ENCODE peak calls at places on chromosomes 6 and 20, in six cellular contexts. One of them, this sample, is unnamed.

GRCh38 chr6:21846541-21847451 is 253.2 kb downstream of the SOX4 start:
- DNase-seq in mammary epithelial cell: no peak
- DNase-seq in lower leg skin: no peak
- DNase-seq in AG04450: no peak
- DNase-seq in ovary: no peak
- DNase-seq in BE2C: peak; percentile 24
- DNase-seq in this sample: no peak

GRCh38 chr6:42984924-42985475 is 630 bp downstream of the PPP2R5D start:
- DNase-seq in BE2C: no peak
- DNase-seq in lower leg skin: no peak
- DNase-seq in mammary epithelial cell: no peak
- DNase-seq in ovary: no peak
- DNase-seq in AG04450: no peak
- DNase-seq in this sample: no peak

GRCh38 chr20:40812415-40813212 is 123.6 kb upstream of the MAFB start:
- DNase-seq in mammary epithelial cell: no peak
- DNase-seq in BE2C: no peak
- DNase-seq in ovary: no peak
- DNase-seq in lower leg skin: peak; percentile 68
- DNase-seq in AG04450: no peak
- DNase-seq in this sample: no peak

GRCh38 chr6:108368431-108369030 is 73.7 kb downstream of the AFG1L start:
- DNase-seq in AG04450: no peak
- DNase-seq in ovary: no peak
- DNase-seq in mammary epithelial cell: no peak
- DNase-seq in lower leg skin: no peak
- DNase-seq in BE2C: no peak
- DNase-seq in this sample: no peak

GRCh38 chr6:84350397-84350796 is 123.0 kb upstream of the CEP162 start:
- DNase-seq in lower leg skin: no peak
- DNase-seq in mammary epithelial cell: no peak
- DNase-seq in ovary: no peak
- DNase-seq in AG04450: no peak
- DNase-seq in BE2C: no peak
- DNase-seq in this sample: no peak

GRCh38 chr20:3470208-3470626 is 601 bp upstream of the ATRN start:
- DNase-seq in ovary: no peak
- DNase-seq in lower leg skin: peak; percentile 86
- DNase-seq in BE2C: no peak
- DNase-seq in AG04450: no peak
- DNase-seq in mammary epithelial cell: no peak
- DNase-seq in this sample: no peak

GRCh38 chr20:53926428-53927028 is 143.9 kb downstream of the BCAS1 start:
- DNase-seq in ovary: no peak
- DNase-seq in AG04450: no peak
- DNase-seq in mammary epithelial cell: peak; percentile 99
- DNase-seq in lower leg skin: peak; percentile 82
- DNase-seq in BE2C: no peak
- DNase-seq in this sample: peak; percentile 93

GRCh38 chr6:6379573-6379972 is 59.1 kb upstream of the F13A1 start:
- DNase-seq in BE2C: no peak
- DNase-seq in mammary epithelial cell: no peak
- DNase-seq in lower leg skin: no peak
- DNase-seq in AG04450: no peak
- DNase-seq in ovary: no peak
- DNase-seq in this sample: no peak

GRCh38 chr6:47655719-47656595 is 42.4 kb upstream of the ADGRF4 start:
- DNase-seq in mammary epithelial cell: peak; percentile 87
- DNase-seq in ovary: no peak
- DNase-seq in lower leg skin: no peak
- DNase-seq in AG04450: no peak
- DNase-seq in BE2C: peak; percentile 37
- DNase-seq in this sample: no peak

GRCh38 chr6:37698264-37699137 is 818 bp upstream of the MDGA1 start:
- DNase-seq in AG04450: no peak
- DNase-seq in ovary: peak; percentile 65
- DNase-seq in lower leg skin: peak; percentile 87
- DNase-seq in mammary epithelial cell: peak; percentile 46
- DNase-seq in BE2C: peak; percentile 78
- DNase-seq in this sample: no peak

GRCh38 chr6:152981989-152982767 is 663 bp downstream of the FBXO5 start:
- DNase-seq in mammary epithelial cell: no peak
- DNase-seq in ovary: peak; percentile 71
- DNase-seq in BE2C: peak; percentile 63
- DNase-seq in AG04450: no peak
- DNase-seq in lower leg skin: no peak
- DNase-seq in this sample: no peak

GRCh38 chr6:49327005-49327404 is 136.0 kb downstream of the MMUT start:
- DNase-seq in mammary epithelial cell: no peak
- DNase-seq in BE2C: no peak
- DNase-seq in AG04450: no peak
- DNase-seq in ovary: no peak
- DNase-seq in lower leg skin: no peak
- DNase-seq in this sample: no peak

GRCh38 chr6:148620579-148621298 is 126.1 kb upstream of the UST start:
- DNase-seq in lower leg skin: no peak
- DNase-seq in AG04450: no peak
- DNase-seq in ovary: no peak
- DNase-seq in mammary epithelial cell: no peak
- DNase-seq in BE2C: no peak
- DNase-seq in this sample: peak; percentile 38

GRCh38 chr6:13908955-13909381 is 15.8 kb upstream of the RNF182 start:
- DNase-seq in AG04450: peak; percentile 45
- DNase-seq in BE2C: peak; percentile 44
- DNase-seq in ovary: peak; percentile 14
- DNase-seq in lower leg skin: no peak
- DNase-seq in mammary epithelial cell: peak; percentile 55
- DNase-seq in this sample: peak; percentile 21

GRCh38 chr6:149480502-149481280 is 4.1 kb downstream of the ZC3H12D start:
- DNase-seq in lower leg skin: peak; percentile 72
- DNase-seq in ovary: no peak
- DNase-seq in mammary epithelial cell: no peak
- DNase-seq in AG04450: no peak
- DNase-seq in BE2C: no peak
- DNase-seq in this sample: no peak

GRCh38 chr6:148971027-148971927 is 224.4 kb downstream of the UST start:
- DNase-seq in AG04450: no peak
- DNase-seq in ovary: no peak
- DNase-seq in lower leg skin: no peak
- DNase-seq in BE2C: no peak
- DNase-seq in mammary epithelial cell: no peak
- DNase-seq in this sample: no peak

GRCh38 chr20:41358717-41359116 is 7.9 kb downstream of the EMILIN3 start:
- DNase-seq in ovary: no peak
- DNase-seq in AG04450: no peak
- DNase-seq in mammary epithelial cell: no peak
- DNase-seq in BE2C: no peak
- DNase-seq in lower leg skin: no peak
- DNase-seq in this sample: no peak

GRCh38 chr6:19322691-19323470 is 514.3 kb upstream of the ID4 start:
- DNase-seq in ovary: no peak
- DNase-seq in AG04450: no peak
- DNase-seq in mammary epithelial cell: peak; percentile 26
- DNase-seq in lower leg skin: no peak
- DNase-seq in BE2C: no peak
- DNase-seq in this sample: no peak

GRCh38 chr20:55777641-55778040 is 227.7 kb downstream of the CBLN4 start:
- DNase-seq in AG04450: no peak
- DNase-seq in mammary epithelial cell: no peak
- DNase-seq in lower leg skin: no peak
- DNase-seq in BE2C: no peak
- DNase-seq in ovary: no peak
- DNase-seq in this sample: no peak

GRCh38 chr6:112979830-112980229 is 632.7 kb downstream of the RFPL4B start:
- DNase-seq in AG04450: no peak
- DNase-seq in ovary: no peak
- DNase-seq in lower leg skin: no peak
- DNase-seq in mammary epithelial cell: peak; percentile 1
- DNase-seq in BE2C: peak; percentile 61
- DNase-seq in this sample: no peak

GRCh38 chr6:157054531-157054979 is 268.8 kb downstream of the TMEM242 start:
- DNase-seq in BE2C: no peak
- DNase-seq in lower leg skin: no peak
- DNase-seq in AG04450: no peak
- DNase-seq in mammary epithelial cell: no peak
- DNase-seq in ovary: no peak
- DNase-seq in this sample: peak; percentile 42

DNA sequence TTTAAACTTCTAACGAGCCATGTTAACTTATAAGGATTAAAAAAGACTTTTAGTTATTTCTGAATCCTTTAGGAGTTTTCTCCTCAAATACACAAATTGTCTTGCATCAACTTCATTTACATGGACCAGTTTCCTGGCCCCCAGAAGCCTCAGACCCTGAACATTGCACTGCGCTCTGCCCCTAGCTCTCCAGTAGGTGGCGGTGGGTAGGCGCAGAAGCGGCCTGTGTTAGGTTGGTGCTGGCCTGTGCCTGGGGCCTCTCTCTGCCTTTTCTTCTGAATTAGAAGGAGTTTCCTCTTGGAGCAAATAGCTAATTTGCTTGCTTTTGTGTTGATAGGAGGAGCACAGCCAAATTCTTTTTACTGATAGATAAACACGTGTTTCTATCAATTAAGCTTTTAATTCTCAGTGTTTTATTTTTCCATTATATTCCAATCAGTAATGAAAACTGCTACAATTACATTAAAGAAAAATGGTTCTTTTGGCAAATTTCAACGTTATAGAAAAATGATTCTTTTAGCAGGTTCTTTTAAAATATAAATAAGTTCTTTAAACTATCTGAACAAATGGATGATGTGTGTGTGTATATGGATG is 44.4 kb downstream of the DTD1 start:
- DNase-seq in mammary epithelial cell: peak; percentile 20
- DNase-seq in lower leg skin: peak; percentile 86
- DNase-seq in AG04450: peak; percentile 15
- DNase-seq in BE2C: peak; percentile 82
- DNase-seq in ovary: peak; percentile 76
- DNase-seq in this sample: peak; percentile 10
- TF ChIP-seq CTCF in mammary epithelial cell: peak; percentile 97
- TF ChIP-seq CTCF in lower leg skin: peak; percentile 35
- TF ChIP-seq CTCF in AG04450: peak; percentile 99
- TF ChIP-seq CTCF in BE2C: peak; percentile 97
- TF ChIP-seq CTCF in ovary: peak; percentile 67
- TF ChIP-seq CTCF in this sample: peak; percentile 98

DNA sequence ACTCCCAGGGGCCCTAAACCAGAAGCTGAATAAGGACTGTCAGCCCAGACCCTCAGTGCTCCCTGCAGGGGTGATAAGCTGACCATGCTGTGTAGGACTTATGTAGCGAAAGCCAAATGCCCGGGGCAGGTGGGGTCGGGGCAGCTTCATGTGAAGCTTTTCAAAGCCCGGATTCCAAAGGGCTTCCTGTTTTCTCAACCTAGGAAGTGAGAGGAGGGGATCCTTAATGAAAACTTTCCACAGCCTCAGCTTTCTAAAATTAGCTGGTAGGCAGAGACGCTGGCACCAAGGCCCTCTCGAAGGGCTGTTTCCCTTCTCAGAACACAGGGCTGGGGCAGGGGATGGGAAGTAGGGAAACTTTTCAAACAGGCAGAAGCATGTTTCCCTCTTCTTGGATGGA is 149.0 kb downstream of the NFATC2 start:
- DNase-seq in AG04450: no peak
- DNase-seq in BE2C: no peak
- DNase-seq in mammary epithelial cell: no peak
- DNase-seq in ovary: no peak
- DNase-seq in lower leg skin: no peak
- DNase-seq in this sample: no peak
- H3K4me3 ChIP-seq in AG04450: no peak overlapping the region
- H3K4me3 ChIP-seq in BE2C: no peak overlapping the region
- H3K4me3 ChIP-seq in mammary epithelial cell: no peak overlapping the region
- H3K4me3 ChIP-seq in ovary: no peak overlapping the region
- H3K4me3 ChIP-seq in lower leg skin: no peak overlapping the region
- H3K4me3 ChIP-seq in this sample: no peak overlapping the region

DNA sequence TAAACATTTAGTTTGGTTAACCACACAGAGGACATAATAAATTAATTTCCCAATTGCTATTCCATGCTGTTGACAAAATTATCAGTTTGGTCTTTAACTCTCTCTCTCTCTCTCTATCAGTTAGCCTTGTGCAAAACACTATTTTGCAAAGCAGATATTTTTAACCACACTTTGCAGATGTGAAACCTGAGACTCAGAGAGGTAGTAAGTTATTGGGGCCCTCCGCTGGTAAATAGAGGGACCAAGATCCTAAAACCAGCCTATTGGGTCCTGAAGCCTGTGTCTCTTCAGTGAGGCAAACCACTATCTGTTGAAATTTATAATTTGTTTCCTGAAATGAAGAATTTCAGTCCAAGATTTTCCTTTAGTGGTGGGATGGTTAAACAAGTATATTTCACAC is 231.0 kb downstream of the SOD2 start:
- DNase-seq in lower leg skin: no peak
- DNase-seq in BE2C: no peak
- DNase-seq in ovary: no peak
- DNase-seq in AG04450: no peak
- DNase-seq in mammary epithelial cell: no peak
- DNase-seq in this sample: peak; percentile 67
- TF ChIP-seq CTCF in lower leg skin: no peak
- TF ChIP-seq CTCF in BE2C: no peak
- TF ChIP-seq CTCF in ovary: no peak
- TF ChIP-seq CTCF in AG04450: no peak
- TF ChIP-seq CTCF in mammary epithelial cell: no peak
- TF ChIP-seq CTCF in this sample: no peak

DNA sequence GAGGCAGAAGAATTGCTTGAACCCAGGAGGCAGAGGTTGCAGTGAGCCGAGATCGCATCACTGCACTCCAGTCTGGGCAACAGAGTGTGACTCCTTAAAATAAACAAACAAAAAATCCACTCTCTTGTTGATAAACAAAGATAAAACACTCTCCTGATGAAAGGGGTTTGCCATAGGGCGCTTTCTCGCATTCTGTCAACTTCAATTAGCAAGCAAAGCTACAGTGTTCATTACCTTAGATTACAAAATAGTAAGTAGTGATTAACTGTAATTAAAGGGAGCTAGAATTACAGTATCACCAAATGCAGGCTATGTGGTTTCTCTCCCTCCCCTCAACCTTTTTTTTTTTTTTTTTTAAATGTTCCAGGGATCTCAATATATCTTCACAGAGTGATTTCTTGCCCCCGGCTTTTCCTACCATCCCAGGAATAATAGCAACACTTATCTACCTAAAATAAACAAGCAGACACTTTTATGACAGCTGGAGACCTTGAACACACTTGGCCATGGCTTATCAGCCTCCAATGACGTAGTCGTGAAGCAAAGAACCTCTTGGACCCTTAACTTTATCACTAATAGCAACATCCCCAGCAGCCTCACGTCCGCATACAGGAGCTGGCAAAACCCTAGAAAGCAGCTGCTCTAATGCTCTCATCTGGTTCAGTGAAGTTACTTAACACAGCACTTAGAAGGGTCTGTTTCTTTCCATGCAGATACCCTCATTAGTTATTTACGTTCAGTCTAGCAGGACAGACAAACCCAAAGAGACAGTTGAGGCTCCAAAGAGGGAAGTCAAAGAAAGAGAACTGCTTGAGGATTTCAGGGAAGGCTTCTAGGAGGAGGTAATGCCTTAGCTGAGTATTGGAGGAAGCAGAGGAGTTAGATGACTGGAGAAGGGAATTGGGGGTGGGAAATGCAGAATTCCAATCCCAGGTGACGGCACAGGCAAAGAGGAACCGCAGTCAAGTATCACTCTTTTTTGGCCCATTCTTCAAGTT is 37.9 kb upstream of the NEDD9 start:
- DNase-seq in mammary epithelial cell: no peak
- DNase-seq in AG04450: no peak
- DNase-seq in BE2C: peak; percentile 23
- DNase-seq in ovary: peak; percentile 51
- DNase-seq in lower leg skin: no peak
- DNase-seq in this sample: no peak
- H3K4me3 ChIP-seq in mammary epithelial cell: no peak overlapping the region
- H3K4me3 ChIP-seq in AG04450: no peak overlapping the region
- H3K4me3 ChIP-seq in BE2C: no peak overlapping the region
- H3K4me3 ChIP-seq in ovary: no peak overlapping the region
- H3K4me3 ChIP-seq in lower leg skin: no peak overlapping the region
- H3K4me3 ChIP-seq in this sample: no peak overlapping the region